ENCODE peak calls at places on chromosomes 5 and 9, in eight cellular contexts. Q is heart left ventricle, U is HepG2, I is K562, S is IMR-90, F is upper lobe of left lung, M is HCT116, W is right lobe of liver. J is an unnamed sample. For H3K4me1, the result is how much of the 10 kb centered on the place peaks cover.

GRCh38 chr5:148697177-148697820 is 43.0 kb upstream of the HTR4 start:
- ATAC-seq in W (no peak), Q (peak), S (peak), F (peak), M (no peak), U (no peak), I (peak), J (no peak)

GRCh38 chr5:149400304-149400703 is 21.2 kb upstream of the IL17B start:
- ATAC-seq in W (no peak), S (no peak), U (peak), F (no peak), M (no peak), Q (no peak), I (peak), J (peak)

GRCh38 chr9:136888454-136888853 is 2.1 kb downstream of the TRAF2 start:
- ATAC-seq in I (no peak), M (no peak), Q (no peak), W (peak), S (no peak), F (no peak), U (no peak), J (no peak)

GRCh38 chr5:167730121-167730520 is 561.3 kb upstream of the WWC1 start:
- ATAC-seq in W (no peak), S (peak), I (no peak), U (no peak), F (no peak), Q (no peak), M (no peak), J (no peak)

GRCh38 chr9:69951411-69951810 is 92.2 kb upstream of the MAMDC2 start:
- ATAC-seq in Q (no peak), U (no peak), W (no peak), F (no peak), S (no peak), M (no peak), I (no peak), J (no peak)

GRCh38 chr9:115234094-115234493 is 116.1 kb upstream of the TNC start:
- ATAC-seq in S (peak), F (no peak), M (peak), I (no peak), Q (no peak), U (no peak), W (no peak), J (no peak)

GRCh38 chr5:32523625-32524024 is 61.7 kb upstream of the SUB1 start:
- ATAC-seq in U (peak), I (peak), Q (no peak), F (no peak), M (peak), S (no peak), W (peak), J (no peak)

GRCh38 chr9:101578378-101578777 is 16.4 kb downstream of the PPP3R2 start:
- ATAC-seq in I (no peak), S (no peak), F (no peak), W (no peak), Q (no peak), U (no peak), M (no peak), J (no peak)

GRCh38 chr5:171984748-171985419 is 21.6 kb downstream of the FBXW11 start:
- ATAC-seq in I (peak), F (no peak), M (no peak), Q (no peak), S (peak), U (no peak), W (no peak), J (no peak)

GRCh38 chr9:15161744-15162143 is 145.3 kb downstream of the TTC39B start:
- ATAC-seq in S (no peak), F (no peak), I (no peak), U (peak), M (no peak), W (no peak), Q (no peak), J (no peak)

GRCh38 chr5:125712397-125712796 is 710.8 kb upstream of the GRAMD2B start:
- ATAC-seq in S (no peak), W (no peak), U (no peak), F (no peak), I (no peak), M (no peak), Q (no peak), J (no peak)

GRCh38 chr5:14428302-14429081 is 153.1 kb upstream of the OTULINL start:
- ATAC-seq in S (no peak), M (no peak), Q (peak), I (no peak), U (no peak), F (no peak), W (no peak), J (no peak)

GRCh38 chr5:123844873-123845272 is 332.9 kb downstream of the CSNK1G3 start:
- ATAC-seq in F (no peak), U (no peak), S (peak), W (no peak), M (no peak), Q (no peak), I (no peak), J (no peak)

GRCh38 chr9:7089391-7089790 is 331.6 kb downstream of the KDM4C start:
- ATAC-seq in Q (no peak), S (no peak), U (no peak), F (no peak), W (no peak), M (no peak), I (no peak), J (no peak)

GRCh38 chr5:65623482-65623881 is 651 bp downstream of the TRIM23 start:
- ATAC-seq in F (no peak), U (peak), W (no peak), Q (no peak), S (no peak), I (peak), M (no peak), J (no peak)

GRCh38 chr5:96051401-96051830 is 89.8 kb upstream of the ELL2 start:
- ATAC-seq in W (peak), S (no peak), F (no peak), I (no peak), M (no peak), U (no peak), Q (no peak), J (no peak)

GRCh38 chr5:83957188-83957587 is 236.5 kb upstream of the HAPLN1 start:
- ATAC-seq in I (no peak), S (no peak), Q (no peak), U (no peak), M (no peak), F (no peak), W (no peak), J (no peak)

GRCh38 chr9:131423171-131423581 is 29.3 kb downstream of the PRRC2B start:
- ATAC-seq in S (peak), M (no peak), U (no peak), I (no peak), W (peak), F (peak), Q (peak), J (peak)

GRCh38 chr9:127423591-127423933 is 620 bp upstream of the ZNF79 start:
- ATAC-seq in Q (no peak), F (no peak), S (peak), W (peak), M (no peak), U (peak), I (no peak), J (peak)

GRCh38 chr9:127422787-127423186 is 1.4 kb upstream of the ZNF79 start:
- ATAC-seq in W (no peak), U (no peak), Q (no peak), F (no peak), I (no peak), M (no peak), S (no peak), J (no peak)

GRCh38 chr9:127422133-127422782 is 1.9 kb upstream of the ZNF79 start:
- ATAC-seq in U (no peak), W (peak), Q (no peak), F (no peak), I (peak), M (no peak), S (no peak), J (no peak)

GRCh38 chr9:127424669-127424986 is 446 bp downstream of the ZNF79 start:
- ATAC-seq in S (peak), I (peak), F (no peak), M (no peak), Q (no peak), U (peak), W (peak), J (no peak)

GRCh38 chr9:127423934-127424668 is at the start of gene ZNF79:
- ATAC-seq in Q (peak), M (peak), F (peak), S (peak), W (peak), I (peak), U (peak), J (peak)
- TF ChIP-seq POLR2A in Q (no peak), M (peak), F (no peak), S (peak), W (peak), I (peak), U (peak), J (peak)

DNA sequence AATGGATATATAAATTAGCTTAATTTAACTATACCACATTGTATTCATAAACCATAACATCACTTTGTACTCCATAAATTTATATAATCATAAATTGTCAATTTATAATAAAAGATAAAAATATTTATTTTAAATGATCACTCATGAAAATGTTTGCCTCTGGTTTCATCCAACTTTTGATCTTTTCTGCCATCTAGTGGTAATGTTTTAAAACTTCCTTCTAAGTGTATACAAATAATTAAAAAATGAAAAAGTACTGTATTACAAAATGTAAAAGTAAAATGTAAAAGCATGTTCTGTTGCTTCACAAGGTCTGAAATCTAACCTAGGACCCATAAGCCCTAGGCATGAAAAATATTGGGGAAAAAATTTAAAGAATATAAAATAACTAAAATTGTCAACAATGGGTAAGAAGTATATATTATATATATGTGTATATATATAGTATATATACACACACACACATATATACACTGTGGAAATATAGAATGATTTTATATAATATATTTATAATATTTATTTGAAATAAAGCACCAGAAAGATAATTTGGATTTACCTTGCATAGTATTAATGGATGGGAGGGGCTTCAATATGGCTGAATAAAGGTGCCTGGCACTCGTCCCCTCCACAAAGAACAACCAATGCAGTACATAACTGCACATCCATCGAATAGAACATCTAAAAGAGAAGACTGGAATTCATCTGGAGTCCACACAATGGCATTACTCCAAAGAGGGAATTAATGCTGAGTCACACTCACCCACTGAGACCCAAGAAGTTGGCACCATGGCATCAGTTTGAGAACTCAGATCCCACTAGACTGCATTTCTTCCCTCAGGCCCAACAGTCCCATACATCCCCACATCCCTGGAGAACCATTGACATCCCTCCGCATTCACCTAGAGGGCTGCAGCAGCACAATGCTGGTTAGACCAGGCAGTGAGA is 32.5 kb downstream of the ANXA1 start:
- ATAC-seq in M (no peak), S (peak), Q (no peak), F (no peak), U (no peak), I (peak), W (no peak), J (no peak)
- H3K4me3 ChIP-seq in M (no peak), S (no peak), Q (no peak), F (no peak), U (no peak), I (no peak), W (no peak), J (no peak)

DNA sequence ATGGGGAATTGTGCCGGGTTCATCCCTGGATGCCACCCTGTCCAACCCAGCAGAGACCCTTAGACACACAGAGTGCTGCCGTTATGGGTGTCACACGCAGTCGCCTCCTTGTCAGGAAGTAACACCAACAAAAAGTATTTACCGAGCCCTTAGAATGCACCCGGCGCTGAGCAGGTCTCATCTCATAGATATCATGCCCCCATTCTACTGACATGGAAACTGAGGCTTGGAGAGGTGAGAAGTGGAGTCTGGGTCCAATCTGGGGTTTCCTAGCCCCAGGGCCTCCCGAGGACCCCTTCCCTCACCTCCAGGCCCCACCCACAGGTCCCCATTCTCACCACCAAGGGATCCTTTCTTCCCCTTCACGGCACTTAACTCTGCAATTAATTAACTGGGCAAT is 36.8 kb upstream of the BARHL1 start:
- ATAC-seq in W (no peak), F (no peak), S (no peak), Q (no peak), U (no peak), I (no peak), M (no peak), J (no peak)
- H3K4me1 ChIP-seq in W (under half), F (under half), S (under half), Q (under half), U (under half), I (under half), M (under half), J (under half)

GRCh38 chr9:129491486-129491855 is 129.4 kb downstream of the C9orf50 start:
- ATAC-seq in Q (no peak), M (no peak), W (no peak), F (no peak), I (no peak), S (no peak), U (no peak), J (no peak)

GRCh38 chr9:129490583-129491485 is 130.1 kb downstream of the C9orf50 start:
- ATAC-seq in W (no peak), I (no peak), S (no peak), M (no peak), U (no peak), F (no peak), Q (no peak), J (no peak)

GRCh38 chr9:129487307-129487657 is 133.6 kb downstream of the C9orf50 start:
- ATAC-seq in M (no peak), W (no peak), Q (no peak), S (no peak), F (no peak), U (no peak), I (no peak), J (no peak)

GRCh38 chr9:129487658-129488483 is 133.0 kb downstream of the C9orf50 start:
- ATAC-seq in U (peak), M (peak), S (peak), Q (peak), W (peak), I (peak), F (no peak), J (no peak)

GRCh38 chr9:129489838-129490582 is 130.9 kb downstream of the C9orf50 start:
- ATAC-seq in F (no peak), S (no peak), M (no peak), I (peak), U (no peak), Q (peak), W (no peak), J (no peak)
- TF ChIP-seq POLR2A in F (no peak), S (no peak), M (no peak), I (peak), U (no peak), Q (no peak), W (peak), J (no peak)

GRCh38 chr9:89167788-89168187 is 10.8 kb downstream of the SHC3 start:
- ATAC-seq in S (no peak), M (no peak), U (no peak), W (no peak), F (no peak), I (no peak), Q (no peak), J (no peak)
- H3K4me3 ChIP-seq in S (no peak), M (no peak), U (no peak), W (no peak), F (no peak), I (no peak), Q (no peak), J (no peak)

GRCh38 chr5:68709229-68709628 is 384.6 kb upstream of the SLC30A5 start:
- ATAC-seq in U (no peak), W (no peak), F (no peak), M (no peak), Q (peak), S (no peak), I (no peak), J (no peak)
- H3K4me1 ChIP-seq in U (under half), W (under half), F (under half), M (under half), Q (under half), S (under half), I (under half), J (under half)

GRCh38 chr9:120924698-120925534 is 1.7 kb downstream of the TRAF1 start:
- ATAC-seq in W (no peak), F (no peak), Q (no peak), I (no peak), M (no peak), U (no peak), S (no peak), J (no peak)
- TF ChIP-seq POLR2A in W (no peak), F (no peak), Q (no peak), I (no peak), M (no peak), U (no peak), S (no peak), J (no peak)